ENCODE peak calls at places on chromosomes 5 and 9, in five cellular contexts. One of them, this sample, is unnamed.

GRCh38 chr9:85508616-85509015 is 233.1 kb downstream of the AGTPBP1 start:
- DNase-seq in cardiac muscle cell: no peak
- DNase-seq in dorsolateral prefrontal cortex: no peak
- DNase-seq in lower lobe of right lung: no peak
- DNase-seq in AG04449: no peak
- DNase-seq in this sample: no peak

GRCh38 chr9:93084471-93084881 is 11.5 kb upstream of the CARD19 start:
- DNase-seq in cardiac muscle cell: no peak
- DNase-seq in dorsolateral prefrontal cortex: peak; percentile 30
- DNase-seq in lower lobe of right lung: peak; percentile 31
- DNase-seq in AG04449: no peak
- DNase-seq in this sample: no peak

GRCh38 chr9:122088880-122089567 is 4.1 kb downstream of the TTLL11 start:
- DNase-seq in cardiac muscle cell: no peak
- DNase-seq in dorsolateral prefrontal cortex: no peak
- DNase-seq in lower lobe of right lung: no peak
- DNase-seq in AG04449: no peak
- DNase-seq in this sample: no peak

GRCh38 chr9:88418025-88418424 is 29.8 kb downstream of the SPIN1 start:
- DNase-seq in cardiac muscle cell: no peak
- DNase-seq in dorsolateral prefrontal cortex: no peak
- DNase-seq in lower lobe of right lung: no peak
- DNase-seq in AG04449: no peak
- DNase-seq in this sample: no peak

GRCh38 chr9:133114886-133115603 is 6.0 kb downstream of the RALGDS start:
- DNase-seq in cardiac muscle cell: no peak
- DNase-seq in dorsolateral prefrontal cortex: no peak
- DNase-seq in lower lobe of right lung: peak; percentile 53
- DNase-seq in AG04449: no peak
- DNase-seq in this sample: no peak

GRCh38 chr5:145806923-145807322 is 28.2 kb downstream of the PRELID2 start:
- DNase-seq in cardiac muscle cell: no peak
- DNase-seq in dorsolateral prefrontal cortex: no peak
- DNase-seq in lower lobe of right lung: no peak
- DNase-seq in AG04449: no peak
- DNase-seq in this sample: no peak

GRCh38 chr5:107425541-107426031 is 245.2 kb downstream of the EFNA5 start:
- DNase-seq in cardiac muscle cell: no peak
- DNase-seq in dorsolateral prefrontal cortex: no peak
- DNase-seq in lower lobe of right lung: no peak
- DNase-seq in AG04449: peak; percentile 54
- DNase-seq in this sample: peak; percentile 81

GRCh38 chr5:55438931-55439477 is 95.8 kb downstream of the PLPP1 start:
- DNase-seq in cardiac muscle cell: peak; percentile 60
- DNase-seq in dorsolateral prefrontal cortex: no peak
- DNase-seq in lower lobe of right lung: no peak
- DNase-seq in AG04449: no peak
- DNase-seq in this sample: peak; percentile 41

GRCh38 chr5:132099073-132099748 is 25.6 kb downstream of the CSF2 start:
- DNase-seq in cardiac muscle cell: no peak
- DNase-seq in dorsolateral prefrontal cortex: no peak
- DNase-seq in lower lobe of right lung: no peak
- DNase-seq in AG04449: no peak
- DNase-seq in this sample: no peak

GRCh38 chr5:109580225-109580624 is 109.5 kb upstream of the MAN2A1 start:
- DNase-seq in cardiac muscle cell: no peak
- DNase-seq in dorsolateral prefrontal cortex: no peak
- DNase-seq in lower lobe of right lung: no peak
- DNase-seq in AG04449: no peak
- DNase-seq in this sample: no peak

GRCh38 chr9:37486616-37487544 is 1.1 kb downstream of the POLR1E start:
- DNase-seq in cardiac muscle cell: no peak
- DNase-seq in dorsolateral prefrontal cortex: no peak
- DNase-seq in lower lobe of right lung: no peak
- DNase-seq in AG04449: peak; percentile 87
- DNase-seq in this sample: peak; percentile 48

GRCh38 chr9:133603165-133603927 is 5.8 kb downstream of the FAM163B start:
- DNase-seq in cardiac muscle cell: no peak
- DNase-seq in dorsolateral prefrontal cortex: no peak
- DNase-seq in lower lobe of right lung: peak; percentile 18
- DNase-seq in AG04449: no peak
- DNase-seq in this sample: no peak

GRCh38 chr5:6788439-6788838 is 75.2 kb downstream of the TENT4A start:
- DNase-seq in cardiac muscle cell: no peak
- DNase-seq in dorsolateral prefrontal cortex: no peak
- DNase-seq in lower lobe of right lung: no peak
- DNase-seq in AG04449: no peak
- DNase-seq in this sample: no peak

GRCh38 chr9:26656003-26656940 is 236.3 kb downstream of the CAAP1 start:
- DNase-seq in cardiac muscle cell: peak; percentile 22
- DNase-seq in dorsolateral prefrontal cortex: peak; percentile 52
- DNase-seq in lower lobe of right lung: no peak
- DNase-seq in AG04449: no peak
- DNase-seq in this sample: no peak

GRCh38 chr5:112923148-112923917 is 1.3 kb upstream of the REEP5 start:
- DNase-seq in cardiac muscle cell: no peak
- DNase-seq in dorsolateral prefrontal cortex: no peak
- DNase-seq in lower lobe of right lung: no peak
- DNase-seq in AG04449: no peak
- DNase-seq in this sample: no peak

GRCh38 chr5:73564644-73565165 is 734 bp downstream of the ANKRA2 start:
- DNase-seq in cardiac muscle cell: peak; percentile 3
- DNase-seq in dorsolateral prefrontal cortex: no peak
- DNase-seq in lower lobe of right lung: no peak
- DNase-seq in AG04449: no peak
- DNase-seq in this sample: no peak

GRCh38 chr9:98516205-98516896 is 192.4 kb downstream of the GABBR2 start:
- DNase-seq in cardiac muscle cell: no peak
- DNase-seq in dorsolateral prefrontal cortex: no peak
- DNase-seq in lower lobe of right lung: no peak
- DNase-seq in AG04449: no peak
- DNase-seq in this sample: no peak

GRCh38 chr5:96067251-96067650 is 105.6 kb upstream of the ELL2 start:
- DNase-seq in cardiac muscle cell: no peak
- DNase-seq in dorsolateral prefrontal cortex: no peak
- DNase-seq in lower lobe of right lung: no peak
- DNase-seq in AG04449: no peak
- DNase-seq in this sample: no peak

GRCh38 chr5:65926276-65926761 is at the start of gene ERBIN:
- DNase-seq in cardiac muscle cell: peak; percentile 69
- DNase-seq in dorsolateral prefrontal cortex: peak; percentile 58
- DNase-seq in lower lobe of right lung: peak; percentile 89
- DNase-seq in AG04449: no peak
- DNase-seq in this sample: no peak

GRCh38 chr9:618478-618877 is 223.0 kb upstream of the DMRT1 start:
- DNase-seq in cardiac muscle cell: no peak
- DNase-seq in dorsolateral prefrontal cortex: no peak
- DNase-seq in lower lobe of right lung: no peak
- DNase-seq in AG04449: peak; percentile 29
- DNase-seq in this sample: no peak

GRCh38 chr5:81787843-81788242 is 36.9 kb upstream of the SSBP2 start:
- DNase-seq in cardiac muscle cell: peak; percentile 50
- DNase-seq in dorsolateral prefrontal cortex: no peak
- DNase-seq in lower lobe of right lung: no peak
- DNase-seq in AG04449: no peak
- DNase-seq in this sample: peak; percentile 72

GRCh38 chr9:106535439-106535838 is 327.5 kb upstream of the ZNF462 start:
- DNase-seq in cardiac muscle cell: peak; percentile 81
- DNase-seq in dorsolateral prefrontal cortex: no peak
- DNase-seq in lower lobe of right lung: no peak
- DNase-seq in AG04449: no peak
- DNase-seq in this sample: no peak

GRCh38 chr5:172119921-172120688 is 67.9 kb downstream of the STK10 start:
- DNase-seq in cardiac muscle cell: no peak
- DNase-seq in dorsolateral prefrontal cortex: no peak
- DNase-seq in lower lobe of right lung: no peak
- DNase-seq in AG04449: no peak
- DNase-seq in this sample: no peak

GRCh38 chr5:58383459-58383858 is 76.4 kb downstream of the PLK2 start:
- DNase-seq in cardiac muscle cell: no peak
- DNase-seq in dorsolateral prefrontal cortex: no peak
- DNase-seq in lower lobe of right lung: no peak
- DNase-seq in AG04449: no peak
- DNase-seq in this sample: no peak

GRCh38 chr5:14148890-14149671 is 5.9 kb downstream of the TRIO start:
- DNase-seq in cardiac muscle cell: no peak
- DNase-seq in dorsolateral prefrontal cortex: no peak
- DNase-seq in lower lobe of right lung: no peak
- DNase-seq in AG04449: no peak
- DNase-seq in this sample: no peak

GRCh38 chr5:14146725-14147124 is 3.6 kb downstream of the TRIO start:
- DNase-seq in cardiac muscle cell: no peak
- DNase-seq in dorsolateral prefrontal cortex: no peak
- DNase-seq in lower lobe of right lung: no peak
- DNase-seq in AG04449: no peak
- DNase-seq in this sample: no peak

GRCh38 chr5:14148483-14148882 is 5.3 kb downstream of the TRIO start:
- DNase-seq in cardiac muscle cell: no peak
- DNase-seq in dorsolateral prefrontal cortex: no peak
- DNase-seq in lower lobe of right lung: no peak
- DNase-seq in AG04449: no peak
- DNase-seq in this sample: no peak

GRCh38 chr5:14145356-14146334 is 2.5 kb downstream of the TRIO start:
- DNase-seq in cardiac muscle cell: no peak
- DNase-seq in dorsolateral prefrontal cortex: no peak
- DNase-seq in lower lobe of right lung: no peak
- DNase-seq in AG04449: no peak
- DNase-seq in this sample: no peak

GRCh38 chr5:14147210-14147609 is 4.1 kb downstream of the TRIO start:
- DNase-seq in cardiac muscle cell: no peak
- DNase-seq in dorsolateral prefrontal cortex: no peak
- DNase-seq in lower lobe of right lung: no peak
- DNase-seq in AG04449: no peak
- DNase-seq in this sample: no peak
- H3K4me3 ChIP-seq in cardiac muscle cell: no peak overlapping the region
- H3K4me3 ChIP-seq in dorsolateral prefrontal cortex: no peak overlapping the region
- H3K4me3 ChIP-seq in lower lobe of right lung: no peak overlapping the region
- H3K4me3 ChIP-seq in AG04449: peak overlapping the region; percentile 95
- H3K4me3 ChIP-seq in this sample: no peak overlapping the region

GRCh38 chr5:53569486-53569885 is 9.0 kb downstream of the NDUFS4 start:
- DNase-seq in cardiac muscle cell: no peak
- DNase-seq in dorsolateral prefrontal cortex: no peak
- DNase-seq in lower lobe of right lung: no peak
- DNase-seq in AG04449: no peak
- DNase-seq in this sample: no peak

GRCh38 chr5:53571403-53571802 is 11.0 kb downstream of the NDUFS4 start:
- DNase-seq in cardiac muscle cell: no peak
- DNase-seq in dorsolateral prefrontal cortex: no peak
- DNase-seq in lower lobe of right lung: no peak
- DNase-seq in AG04449: no peak
- DNase-seq in this sample: no peak

GRCh38 chr5:53568868-53569267 is 8.4 kb downstream of the NDUFS4 start:
- DNase-seq in cardiac muscle cell: no peak
- DNase-seq in dorsolateral prefrontal cortex: no peak
- DNase-seq in lower lobe of right lung: no peak
- DNase-seq in AG04449: no peak
- DNase-seq in this sample: no peak
- H3K4me3 ChIP-seq in cardiac muscle cell: no peak overlapping the region
- H3K4me3 ChIP-seq in dorsolateral prefrontal cortex: no peak overlapping the region
- H3K4me3 ChIP-seq in lower lobe of right lung: no peak overlapping the region
- H3K4me3 ChIP-seq in AG04449: no peak overlapping the region
- H3K4me3 ChIP-seq in this sample: no peak overlapping the region

GRCh38 chr5:32505718-32506117 is 61.2 kb upstream of the ZFR start:
- DNase-seq in cardiac muscle cell: no peak
- DNase-seq in dorsolateral prefrontal cortex: no peak
- DNase-seq in lower lobe of right lung: no peak
- DNase-seq in AG04449: peak; percentile 80
- DNase-seq in this sample: no peak
- H3K4me3 ChIP-seq in cardiac muscle cell: no peak overlapping the region
- H3K4me3 ChIP-seq in dorsolateral prefrontal cortex: no peak overlapping the region
- H3K4me3 ChIP-seq in lower lobe of right lung: no peak overlapping the region
- H3K4me3 ChIP-seq in AG04449: peak overlapping the region; percentile 46
- H3K4me3 ChIP-seq in this sample: no peak overlapping the region

GRCh38 chr5:2006193-2006970 is 123.7 kb upstream of the IRX4 start:
- DNase-seq in cardiac muscle cell: no peak
- DNase-seq in dorsolateral prefrontal cortex: no peak
- DNase-seq in lower lobe of right lung: no peak
- DNase-seq in AG04449: no peak
- DNase-seq in this sample: no peak

GRCh38 chr5:2008851-2009629 is 126.3 kb upstream of the IRX4 start:
- DNase-seq in cardiac muscle cell: no peak
- DNase-seq in dorsolateral prefrontal cortex: no peak
- DNase-seq in lower lobe of right lung: no peak
- DNase-seq in AG04449: no peak
- DNase-seq in this sample: no peak

GRCh38 chr5:2007437-2007905 is 124.7 kb upstream of the IRX4 start:
- DNase-seq in cardiac muscle cell: no peak
- DNase-seq in dorsolateral prefrontal cortex: no peak
- DNase-seq in lower lobe of right lung: no peak
- DNase-seq in AG04449: no peak
- DNase-seq in this sample: no peak

GRCh38 chr5:2006971-2007291 is 124.2 kb upstream of the IRX4 start:
- DNase-seq in cardiac muscle cell: no peak
- DNase-seq in dorsolateral prefrontal cortex: no peak
- DNase-seq in lower lobe of right lung: no peak
- DNase-seq in AG04449: no peak
- DNase-seq in this sample: no peak

DNA sequence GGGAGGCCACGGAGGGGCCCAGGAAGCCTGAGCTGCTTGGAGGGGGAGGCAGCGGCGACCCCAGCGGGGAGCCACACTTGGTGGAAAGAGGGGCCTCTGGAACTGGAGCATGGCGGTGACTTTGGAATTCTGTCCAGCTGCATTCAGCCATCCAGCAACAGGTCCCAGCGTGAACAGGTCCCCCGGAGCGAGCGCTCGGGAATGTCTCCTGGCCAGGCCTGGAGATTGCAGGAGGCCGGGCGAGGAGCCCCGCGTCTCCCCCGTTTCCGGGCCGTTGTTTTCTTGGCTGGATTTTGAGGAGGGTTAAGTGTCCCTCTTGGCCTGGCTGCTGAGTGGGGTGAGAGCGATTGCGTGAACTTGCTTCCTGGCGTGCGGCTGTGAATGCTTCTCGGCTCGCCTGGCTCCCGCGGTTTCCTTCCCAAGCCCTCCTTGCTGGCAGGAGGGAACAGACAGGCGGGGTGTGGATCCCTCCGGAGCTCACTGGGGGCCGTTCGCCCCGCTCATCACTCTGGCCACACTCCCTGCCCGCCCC is 125.2 kb upstream of the IRX4 start:
- DNase-seq in cardiac muscle cell: peak; percentile 78
- DNase-seq in dorsolateral prefrontal cortex: no peak
- DNase-seq in lower lobe of right lung: no peak
- DNase-seq in AG04449: no peak
- DNase-seq in this sample: no peak
- H3K4me3 ChIP-seq in cardiac muscle cell: no peak overlapping the region
- H3K4me3 ChIP-seq in dorsolateral prefrontal cortex: no peak overlapping the region
- H3K4me3 ChIP-seq in lower lobe of right lung: peak overlapping the region; percentile 6
- H3K4me3 ChIP-seq in AG04449: no peak overlapping the region
- H3K4me3 ChIP-seq in this sample: no peak overlapping the region

This sample was measured in retinal pigment epithelial cell.